ENCODE peak calls at places on chromosomes 13 and 19, in six cellular contexts. V is MM.1S, T is GM23338, E is PC-3, G is GM23248, W is neural progenitor cell. U is an unnamed sample. For H3F3A, the result is how much of the 10 kb centered on the place peaks cover.

GRCh38 chr13:30908416-30908980 is 2.4 kb downstream of the MEDAG start:
- DNase-seq in V (no peak), T (no peak), E (no peak), G (peak), W (no peak), U (no peak)

GRCh38 chr13:97241761-97242160 is 19.6 kb downstream of the MBNL2 start:
- DNase-seq in V (no peak), T (no peak), E (no peak), G (no peak), W (no peak), U (no peak)

GRCh38 chr13:104854007-104854406 is 1681.5 kb downstream of the EFNB2 start:
- DNase-seq in V (no peak), T (no peak), E (no peak), G (no peak), W (peak), U (no peak)

GRCh38 chr13:83877901-83878300 is 4.4 kb downstream of the SLITRK1 start:
- DNase-seq in V (no peak), T (peak), E (no peak), G (no peak), W (peak), U (no peak)

GRCh38 chr13:110262494-110262893 is 44.5 kb downstream of the COL4A1 start:
- DNase-seq in V (no peak), T (no peak), E (no peak), G (no peak), W (peak), U (no peak)

GRCh38 chr19:19645233-19645870 is 1.9 kb upstream of the GMIP start:
- DNase-seq in V (no peak), T (no peak), E (no peak), G (no peak), W (no peak), U (no peak)

GRCh38 chr13:102817907-102818306 is 19.0 kb downstream of the BIVM start:
- DNase-seq in V (no peak), T (no peak), E (no peak), G (no peak), W (no peak), U (no peak)

GRCh38 chr19:6654347-6655310 is 15.3 kb downstream of the TNFSF14 start:
- DNase-seq in V (no peak), T (no peak), E (no peak), G (no peak), W (no peak), U (no peak)

GRCh38 chr13:103325675-103326074 is 259.5 kb upstream of the SLC10A2 start:
- DNase-seq in V (no peak), T (peak), E (no peak), G (no peak), W (peak), U (no peak)

DNA sequence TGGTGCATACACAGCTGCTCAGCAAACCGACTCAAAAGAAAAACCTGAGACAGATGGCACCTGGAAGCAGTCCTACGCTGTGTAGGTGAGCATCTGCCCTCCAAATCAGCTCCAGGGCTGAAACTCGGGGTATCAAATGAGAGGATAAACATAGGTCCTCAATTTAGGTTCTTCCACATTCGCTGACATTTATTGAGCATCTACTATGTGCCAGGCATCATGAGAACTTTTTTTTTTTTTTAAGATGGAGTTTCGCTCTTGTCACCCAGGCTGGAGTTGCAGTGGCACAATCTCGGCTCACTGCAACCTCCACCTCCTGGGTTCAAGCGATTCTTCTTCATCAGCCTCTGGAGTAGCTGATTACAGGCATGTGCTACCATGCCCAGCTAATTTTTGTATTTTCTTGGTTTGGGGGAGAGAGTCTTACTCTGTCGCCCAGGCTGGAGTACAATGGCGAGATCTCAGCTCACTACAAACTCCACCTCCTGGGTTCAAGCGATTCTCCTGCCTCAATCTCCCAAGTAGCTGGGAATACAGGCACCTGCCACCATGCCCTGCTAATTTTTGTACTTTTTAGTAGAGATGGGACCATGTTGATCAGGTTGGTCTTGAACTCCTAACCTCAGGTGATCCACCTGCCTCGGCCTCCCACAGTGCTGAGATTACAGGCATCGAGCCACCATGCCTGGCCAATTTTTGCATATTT is 13.4 kb downstream of the QPCTL start:
- DNase-seq in V (no peak), T (no peak), E (no peak), G (no peak), W (no peak), U (no peak)
- H3F3A ChIP-seq in V (under half), T (under half), E (under half), G (under half), W (under half), U (half or more)

GRCh38 chr13:99982021-99982740 is 597 bp downstream of the ZIC2 start:
- DNase-seq in V (no peak), T (peak), E (no peak), G (peak), W (peak), U (peak)

GRCh38 chr13:99982741-99983400 is 1.3 kb downstream of the ZIC2 start:
- DNase-seq in V (no peak), T (peak), E (no peak), G (no peak), W (peak), U (no peak)

GRCh38 chr13:99984463-99985242 is 3.1 kb downstream of the ZIC2 start:
- DNase-seq in V (no peak), T (peak), E (no peak), G (no peak), W (peak), U (no peak)

GRCh38 chr13:99984134-99984462 is 2.5 kb downstream of the ZIC2 start:
- DNase-seq in V (no peak), T (no peak), E (no peak), G (no peak), W (peak), U (no peak)

GRCh38 chr13:99983401-99984133 is 2.0 kb downstream of the ZIC2 start:
- DNase-seq in V (no peak), T (peak), E (no peak), G (peak), W (peak), U (peak)
- TF ChIP-seq EZH2 in V (no peak), T (no peak), E (no peak), G (peak), W (no peak), U (no peak)

GRCh38 chr19:14512420-14512961 is 5.7 kb downstream of the DNAJB1 start:
- DNase-seq in V (no peak), T (no peak), E (no peak), G (no peak), W (no peak), U (no peak)

GRCh38 chr19:14511245-14511625 is 7.0 kb downstream of the DNAJB1 start:
- DNase-seq in V (no peak), T (no peak), E (peak), G (no peak), W (no peak), U (no peak)

GRCh38 chr19:14505488-14506239 is 9.7 kb upstream of the GIPC1 start:
- DNase-seq in V (no peak), T (peak), E (peak), G (peak), W (peak), U (peak)

GRCh38 chr19:14507704-14508246 is 10.4 kb downstream of the DNAJB1 start:
- DNase-seq in V (no peak), T (no peak), E (peak), G (peak), W (no peak), U (peak)

DNA sequence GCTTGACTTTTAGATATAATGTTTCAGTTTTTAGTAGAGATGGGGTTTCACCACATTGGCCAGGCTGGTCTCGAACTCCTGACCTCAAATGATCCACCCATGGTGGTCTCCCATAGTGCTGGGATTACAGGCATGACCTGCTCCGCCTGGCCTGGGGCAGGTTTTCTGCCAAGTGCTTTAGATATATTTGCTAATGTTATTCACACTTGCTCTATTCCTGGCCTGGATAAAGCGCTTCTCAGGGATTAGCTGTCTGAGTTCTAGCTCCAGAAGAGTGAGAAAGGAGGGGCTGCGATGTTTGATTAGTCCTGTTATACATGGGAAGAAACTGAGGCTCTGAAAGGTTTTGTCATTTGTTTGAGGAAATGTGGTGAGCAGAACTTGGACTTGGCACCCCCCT is 8.8 kb downstream of the DNAJB1 start:
- DNase-seq in V (no peak), T (no peak), E (no peak), G (no peak), W (no peak), U (no peak)
- H3F3A ChIP-seq in V (under half), T (under half), E (under half), G (half or more), W (under half), U (half or more)

GRCh38 chr19:18225702-18226468 is at the start of gene PDE4C:
- DNase-seq in V (no peak), T (peak), E (no peak), G (peak), W (peak), U (no peak)
- TF ChIP-seq EZH2 in V (no peak), T (no peak), E (no peak), G (no peak), W (no peak), U (no peak)

DNA sequence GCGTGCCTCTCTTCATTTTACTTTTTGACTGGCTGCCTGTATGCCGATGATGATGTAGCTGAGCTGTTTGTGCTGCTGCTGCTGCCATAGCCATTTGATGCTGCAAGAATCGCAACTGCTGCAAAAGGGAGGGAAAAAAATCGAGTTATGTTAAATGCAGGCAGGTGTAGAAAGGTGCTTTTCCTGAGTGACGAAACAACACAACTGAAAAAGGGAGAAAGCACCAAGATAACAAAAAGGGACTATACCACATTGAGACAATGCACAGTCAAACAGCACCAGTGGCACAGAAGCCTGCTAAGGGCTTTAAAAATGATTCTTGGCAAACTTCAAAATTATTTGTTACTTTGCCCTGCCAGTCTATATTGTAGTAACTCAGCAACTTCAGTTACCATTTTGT is 9.1 kb downstream of the EXOSC8 start:
- DNase-seq in V (no peak), T (no peak), E (no peak), G (no peak), W (no peak), U (no peak)
- H3F3A ChIP-seq in V (under half), T (under half), E (under half), G (half or more), W (under half), U (under half)

DNA sequence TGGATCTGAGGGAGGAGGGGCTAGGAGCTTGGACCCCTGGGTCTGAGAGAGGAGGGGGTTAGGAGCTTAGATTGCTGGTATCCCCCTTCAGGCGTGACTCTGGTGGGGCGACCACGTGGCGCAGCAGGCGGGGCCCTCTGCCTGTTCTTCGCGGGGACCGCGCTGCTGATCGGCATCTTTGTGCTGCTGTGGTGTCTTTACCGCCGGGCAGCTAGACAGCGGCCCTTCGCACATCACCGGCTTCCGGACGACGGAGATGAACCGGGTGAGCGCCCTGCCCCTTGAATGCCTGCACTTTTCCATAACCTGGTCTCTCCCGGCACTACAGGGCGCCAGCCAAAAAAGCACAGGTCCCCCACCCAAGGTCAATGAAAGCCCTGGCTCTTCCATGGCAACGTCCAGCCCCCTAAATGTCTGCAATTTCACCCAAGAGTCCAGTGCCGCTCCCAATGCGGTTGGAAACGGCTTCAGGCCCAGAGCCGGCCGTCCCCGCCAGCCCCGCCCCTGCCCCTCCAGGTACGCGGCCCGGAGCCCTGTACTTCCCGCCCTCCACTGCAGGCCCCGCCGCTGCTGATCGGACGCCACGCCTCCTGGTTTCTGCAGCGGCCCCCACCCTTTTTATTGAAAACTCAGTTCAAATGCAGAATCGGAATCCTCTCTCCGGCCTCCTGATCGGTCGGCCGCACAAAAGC is 2.8 kb downstream of the GFY start:
- DNase-seq in V (no peak), T (peak), E (peak), G (peak), W (peak), U (no peak)
- TF ChIP-seq EZH2 in V (peak), T (no peak), E (no peak), G (peak), W (peak), U (peak)

GRCh38 chr19:39941615-39942507 is 7.4 kb upstream of the FCGBP start:
- DNase-seq in V (peak), T (no peak), E (peak), G (no peak), W (peak), U (no peak)

GRCh38 chr19:39937792-39938191 is 3.4 kb upstream of the FCGBP start:
- DNase-seq in V (no peak), T (no peak), E (peak), G (no peak), W (no peak), U (no peak)

GRCh38 chr19:39941151-39941550 is 6.7 kb upstream of the FCGBP start:
- DNase-seq in V (no peak), T (no peak), E (no peak), G (no peak), W (no peak), U (no peak)

GRCh38 chr19:39937094-39937493 is 2.7 kb upstream of the FCGBP start:
- DNase-seq in V (peak), T (no peak), E (no peak), G (no peak), W (no peak), U (no peak)

GRCh38 chr19:39940221-39940833 is 5.9 kb upstream of the FCGBP start:
- DNase-seq in V (no peak), T (no peak), E (no peak), G (no peak), W (no peak), U (no peak)
- H3F3A ChIP-seq in V (under half), T (under half), E (under half), G (under half), W (under half), U (under half)

GRCh38 chr13:47166341-47166740 is 269.5 kb upstream of the HTR2A start:
- DNase-seq in V (no peak), T (no peak), E (no peak), G (no peak), W (no peak), U (no peak)
- TF ChIP-seq EZH2 in V (no peak), T (no peak), E (no peak), G (no peak), W (no peak), U (no peak)

DNA sequence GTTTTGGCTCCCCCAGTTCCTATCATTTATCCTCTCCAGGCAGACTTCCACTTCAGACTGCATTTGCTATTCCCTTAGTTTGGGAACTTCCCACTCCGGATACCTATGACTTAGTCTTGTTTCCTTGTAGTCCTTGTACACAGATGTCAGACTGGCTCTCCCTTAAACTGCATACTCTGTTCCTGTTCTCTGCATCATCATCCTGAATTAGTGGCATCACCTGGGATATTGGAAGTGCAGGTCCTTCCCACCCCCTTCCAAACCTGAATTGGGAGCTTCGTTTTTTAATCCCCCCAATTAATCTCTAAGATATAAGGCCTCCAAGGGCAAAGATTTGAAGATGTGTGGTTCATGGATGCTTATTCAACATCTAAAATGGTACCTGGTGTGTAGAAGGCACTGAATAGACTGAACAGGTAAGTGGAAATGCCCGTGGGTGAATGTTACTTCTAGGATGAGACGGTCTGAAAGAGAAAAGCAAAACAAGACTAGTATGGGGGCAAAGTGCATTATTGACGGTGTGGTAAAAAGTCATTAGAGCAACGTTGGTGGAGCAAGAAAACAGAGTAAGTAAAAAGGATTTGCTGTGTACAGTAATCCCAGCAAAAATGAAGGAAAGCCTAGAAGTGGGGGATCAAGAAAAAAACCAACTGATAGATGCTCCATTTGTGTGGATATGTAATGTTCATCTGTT is 9.6 kb downstream of the MIR17HG start:
- DNase-seq in V (no peak), T (no peak), E (no peak), G (no peak), W (no peak), U (no peak)
- H3F3A ChIP-seq in V (under half), T (under half), E (under half), G (under half), W (half or more), U (half or more)

U was measured in PC-9.